ENCODE peak calls at places on chromosomes 3 and 15, in eight cellular contexts. B, C, T, R, D, O, H and Y are unnamed samples.

GRCh38 chr3:190534986-190535385 is 21.1 kb downstream of the IL1RAP start:
- DNase-seq in C (no peak), B (no peak), R (no peak), H (no peak), T (no peak), O (no peak), D (no peak), Y (no peak)

GRCh38 chr3:122019493-122019892 is 2.6 kb downstream of the ILDR1 start:
- DNase-seq in D (no peak), T (no peak), H (no peak), C (no peak), R (no peak), O (no peak), B (no peak), Y (no peak)

GRCh38 chr3:86934851-86935250 is 56.1 kb downstream of the VGLL3 start:
- DNase-seq in B (no peak), H (no peak), T (no peak), O (no peak), D (no peak), C (no peak), R (no peak), Y (no peak)

GRCh38 chr3:69500604-69501003 is 114.7 kb upstream of the FRMD4B start:
- DNase-seq in O (no peak), R (no peak), T (no peak), B (no peak), C (no peak), D (no peak), H (no peak), Y (no peak)

GRCh38 chr15:35728176-35728938 is 182.4 kb upstream of the DPH6 start:
- DNase-seq in B (no peak), C (no peak), O (no peak), R (no peak), D (no peak), H (no peak), T (no peak), Y (no peak)

GRCh38 chr15:56813995-56814394 is 80.7 kb upstream of the ZNF280D start:
- DNase-seq in R (peak; percentile 13), O (no peak), D (no peak), T (no peak), B (no peak), C (no peak), H (no peak), Y (peak; percentile 48)

GRCh38 chr3:188053710-188054379 is 100.1 kb upstream of the LPP start:
- DNase-seq in B (no peak), T (no peak), C (no peak), R (no peak), D (no peak), O (no peak), H (no peak), Y (peak; percentile 57)

GRCh38 chr3:157311633-157312365 is 124.9 kb upstream of the PTX3 start:
- DNase-seq in B (no peak), R (peak; percentile 94), O (no peak), D (no peak), T (no peak), H (no peak), C (no peak), Y (peak; percentile 95)

GRCh38 chr15:71048913-71049675 is 66.2 kb upstream of the THSD4 start:
- DNase-seq in D (no peak), R (peak; percentile 99), B (no peak), C (no peak), H (no peak), O (no peak), T (no peak), Y (peak; percentile 95)

GRCh38 chr15:96326551-96327154 is 3.8 kb upstream of the NR2F2 start:
- DNase-seq in T (no peak), H (no peak), B (no peak), O (peak; percentile 31), R (no peak), C (no peak), D (peak; percentile 68), Y (peak; percentile 74)

GRCh38 chr3:67706934-67707333 is 52.5 kb upstream of the SUCLG2 start:
- DNase-seq in B (no peak), R (peak; percentile 10), T (no peak), D (no peak), C (no peak), O (no peak), H (no peak), Y (peak; percentile 29)

GRCh38 chr3:56347219-56347871 is 120.9 kb downstream of the ERC2 start:
- DNase-seq in R (no peak), C (no peak), B (peak; percentile 52), O (no peak), H (no peak), D (no peak), T (no peak), Y (peak; percentile 3)

GRCh38 chr3:120567370-120568197 is 28.6 kb upstream of the NDUFB4 start:
- DNase-seq in B (no peak), H (no peak), R (peak; percentile 47), T (no peak), D (peak; percentile 40), O (peak; percentile 50), C (no peak), Y (peak; percentile 49)

GRCh38 chr3:122415104-122415744 is 638 bp downstream of the WDR5B start:
- DNase-seq in O (no peak), T (no peak), R (peak; percentile 55), D (peak; percentile 35), C (peak; percentile 36), H (peak; percentile 30), B (peak; percentile 70), Y (peak; percentile 63)

GRCh38 chr15:63531586-63531985 is 27.2 kb downstream of the USP3 start:
- DNase-seq in B (no peak), H (no peak), D (no peak), R (no peak), T (no peak), C (no peak), O (no peak), Y (no peak)

GRCh38 chr3:15491143-15491542 is 30.4 kb downstream of the COLQ start:
- DNase-seq in R (no peak), C (no peak), O (no peak), H (no peak), D (no peak), T (peak; percentile 22), B (no peak), Y (no peak)

GRCh38 chr3:111210866-111211564 is 139.4 kb downstream of the NECTIN3 start:
- DNase-seq in D (no peak), B (no peak), C (no peak), H (no peak), T (no peak), O (no peak), R (peak; percentile 13), Y (peak; percentile 51)

GRCh38 chr15:80455668-80456442 is 51.7 kb downstream of the ARNT2 start:
- DNase-seq in O (peak; percentile 55), R (peak; percentile 97), T (no peak), C (peak; percentile 40), H (peak; percentile 39), D (peak; percentile 62), B (peak; percentile 69), Y (peak; percentile 96)

GRCh38 chr3:64203216-64203615 is 22.1 kb downstream of the PRICKLE2 start:
- DNase-seq in B (no peak), O (no peak), H (no peak), D (no peak), R (peak; percentile 61), C (no peak), T (no peak), Y (peak; percentile 77)

GRCh38 chr3:127772776-127773751 is 49.3 kb downstream of the MGLL start:
- DNase-seq in C (no peak), O (no peak), H (no peak), D (no peak), R (no peak), B (no peak), T (no peak), Y (no peak)

GRCh38 chr3:152328841-152329240 is 60.1 kb downstream of the MBNL1 start:
- DNase-seq in D (no peak), R (peak; percentile 88), T (no peak), H (no peak), O (no peak), B (no peak), C (no peak), Y (peak; percentile 88)

GRCh38 chr3:50603261-50604109 is 8.1 kb downstream of the CISH start:
- DNase-seq in R (no peak), B (no peak), C (no peak), D (no peak), T (no peak), O (no peak), H (no peak), Y (no peak)

GRCh38 chr3:195226900-195227447 is 44.0 kb downstream of the XXYLT1 start:
- DNase-seq in D (peak; percentile 6), O (no peak), C (no peak), H (no peak), T (no peak), B (peak; percentile 4), R (peak; percentile 32), Y (peak; percentile 39)

GRCh38 chr3:65545429-65545828 is 493.3 kb downstream of the MAGI1 start:
- DNase-seq in D (no peak), C (no peak), R (peak; percentile 73), B (no peak), O (no peak), H (no peak), T (no peak), Y (peak; percentile 82)